ENCODE peak calls at places on chromosomes 4 and X, in ten cellular contexts. J, C, F, E, K, D, I, P, M and U are unnamed samples.

GRCh38 chrX:154459843-154460242 is 1.8 kb downstream of the PLXNA3 start:
- DNase-seq in J (no peak), C (no peak), F (no peak), E (no peak), K (no peak), D (no peak), I (no peak), P (no peak), M (no peak), U (no peak)

GRCh38 chrX:47958943-47959342 is 44.8 kb downstream of the ZNF182 start:
- DNase-seq in J (peak; percentile 4), C (peak; percentile 60), F (peak; percentile 61), E (no peak), K (no peak), D (peak; percentile 1), I (no peak), P (no peak), M (no peak), U (no peak)

GRCh38 chrX:144586756-144587155 is 660.5 kb upstream of the SPANXN1 start:
- DNase-seq in J (no peak), C (no peak), F (no peak), E (no peak), K (no peak), D (no peak), I (no peak), P (no peak), M (no peak), U (peak; percentile 63)

GRCh38 chr4:48352793-48353192 is 11.5 kb downstream of the SLAIN2 start:
- DNase-seq in J (no peak), C (no peak), F (no peak), E (no peak), K (no peak), D (no peak), I (no peak), P (no peak), M (no peak), U (no peak)

GRCh38 chrX:9336501-9336900 is 128.4 kb upstream of the TBL1X start:
- DNase-seq in J (no peak), C (no peak), F (no peak), E (no peak), K (no peak), D (no peak), I (no peak), P (no peak), M (no peak), U (no peak)

GRCh38 chrX:131288738-131289511 is at the start of gene IGSF1:
- DNase-seq in J (no peak), C (peak; percentile 82), F (peak; percentile 92), E (peak; percentile 65), K (peak; percentile 72), D (no peak), I (no peak), P (peak; percentile 37), M (no peak), U (peak; percentile 31)

GRCh38 chrX:115602729-115603389 is 41.9 kb downstream of the PLS3 start:
- DNase-seq in J (peak; percentile 58), C (no peak), F (no peak), E (no peak), K (no peak), D (no peak), I (no peak), P (no peak), M (no peak), U (no peak)

GRCh38 chrX:25524150-25524549 is 508.4 kb upstream of the ARX start:
- DNase-seq in J (no peak), C (no peak), F (no peak), E (no peak), K (no peak), D (no peak), I (no peak), P (no peak), M (no peak), U (peak; percentile 78)

GRCh38 chrX:50747471-50747900 is 66.5 kb downstream of the SHROOM4 start:
- DNase-seq in J (peak; percentile 0), C (no peak), F (peak; percentile 61), E (no peak), K (peak; percentile 28), D (no peak), I (no peak), P (peak; percentile 2), M (no peak), U (no peak)

GRCh38 chr4:140626982-140627381 is 58.2 kb upstream of the UCP1 start:
- DNase-seq in J (no peak), C (no peak), F (no peak), E (no peak), K (no peak), D (no peak), I (no peak), P (no peak), M (no peak), U (no peak)

GRCh38 chr4:2409381-2409783 is 9.1 kb downstream of the ZFYVE28 start:
- DNase-seq in J (no peak), C (no peak), F (peak; percentile 40), E (no peak), K (no peak), D (no peak), I (no peak), P (no peak), M (no peak), U (no peak)

GRCh38 chrX:108485960-108486359 is 46.3 kb downstream of the COL4A5 start:
- DNase-seq in J (no peak), C (no peak), F (no peak), E (no peak), K (no peak), D (no peak), I (no peak), P (no peak), M (no peak), U (no peak)

GRCh38 chr4:95255396-95256107 is 293.2 kb downstream of the UNC5C start:
- DNase-seq in J (peak; percentile 0), C (no peak), F (no peak), E (no peak), K (no peak), D (no peak), I (no peak), P (no peak), M (no peak), U (peak; percentile 74)

GRCh38 chr4:142817442-142817841 is 28.7 kb downstream of the INPP4B start:
- DNase-seq in J (peak; percentile 95), C (no peak), F (no peak), E (no peak), K (no peak), D (peak; percentile 83), I (no peak), P (no peak), M (peak; percentile 43), U (peak; percentile 92)

GRCh38 chr4:89906787-89907521 is 12.3 kb downstream of the MMRN1 start:
- DNase-seq in J (no peak), C (no peak), F (no peak), E (no peak), K (no peak), D (no peak), I (no peak), P (no peak), M (no peak), U (no peak)

GRCh38 chr4:162485486-162485885 is 321.7 kb upstream of the FSTL5 start:
- DNase-seq in J (peak; percentile 10), C (no peak), F (no peak), E (no peak), K (no peak), D (peak; percentile 38), I (no peak), P (no peak), M (no peak), U (peak; percentile 73)